ENCODE peak calls at places on chromosomes 7 and 10, in eight cellular contexts. O is prostate gland, Z is ovary, R is uterus, V is stomach, W is H54, Y is heart left ventricle, S is upper lobe of left lung. P is an unnamed sample.

GRCh38 chr7:73521636-73522080 is 435 bp downstream of the BAZ1B start:
- DNase-seq in Y (no peak), Z (no peak), R (no peak), W (peak; percentile 51), O (no peak), V (peak; percentile 61), S (peak; percentile 52), P (no peak)

GRCh38 chr10:113027574-113028392 is 77.7 kb downstream of the TCF7L2 start:
- DNase-seq in V (no peak), R (no peak), Y (no peak), O (no peak), W (no peak), Z (no peak), S (no peak), P (no peak)

GRCh38 chr7:95323410-95324129 is 762 bp downstream of the PON1 start:
- DNase-seq in Z (no peak), S (no peak), W (no peak), O (no peak), Y (no peak), R (no peak), V (no peak), P (no peak)

GRCh38 chr7:155205368-155206285 is 92.1 kb upstream of the INSIG1 start:
- DNase-seq in O (peak; percentile 69), W (peak; percentile 93), Y (peak; percentile 89), R (peak; percentile 83), Z (peak; percentile 27), V (peak; percentile 64), S (peak; percentile 91), P (peak; percentile 96)

GRCh38 chr10:114015708-114016107 is 28.0 kb upstream of the ADRB1 start:
- DNase-seq in V (no peak), O (no peak), Y (no peak), S (no peak), Z (no peak), W (no peak), R (no peak), P (no peak)

GRCh38 chr10:58531084-58531695 is 18.5 kb downstream of the BICC1 start:
- DNase-seq in O (peak; percentile 38), Z (no peak), W (no peak), V (peak; percentile 52), S (peak; percentile 37), R (no peak), Y (peak; percentile 26), P (no peak)

GRCh38 chr7:22109761-22110160 is 164.1 kb upstream of the CDCA7L start:
- DNase-seq in S (peak; percentile 56), V (peak; percentile 51), W (peak; percentile 49), O (no peak), Z (no peak), R (no peak), Y (no peak), P (no peak)

GRCh38 chr10:78931333-78932083 is 137.3 kb upstream of the ZMIZ1 start:
- DNase-seq in Z (peak; percentile 86), Y (peak; percentile 75), W (peak; percentile 93), O (no peak), R (peak; percentile 83), S (no peak), V (peak; percentile 35), P (peak; percentile 77)

GRCh38 chr7:39421251-39421650 is 145.0 kb upstream of the YAE1 start:
- DNase-seq in Z (no peak), W (no peak), R (no peak), O (no peak), S (no peak), Y (no peak), V (no peak), P (no peak)

GRCh38 chr7:4769753-4770152 is 5.7 kb upstream of the AP5Z1 start:
- DNase-seq in V (peak; percentile 39), O (no peak), W (no peak), Z (no peak), R (no peak), Y (no peak), S (no peak), P (no peak)

GRCh38 chr7:149494738-149495368 is 2.8 kb downstream of the ZNF746 start:
- DNase-seq in V (no peak), Y (no peak), W (no peak), Z (no peak), S (no peak), O (no peak), R (no peak), P (no peak)

GRCh38 chr7:140646931-140647647 is 6.5 kb upstream of the DENND2A start:
- DNase-seq in V (no peak), R (peak; percentile 65), Z (no peak), Y (no peak), S (no peak), O (no peak), W (no peak), P (peak; percentile 81)

GRCh38 chr10:79472951-79473350 is 27.5 kb upstream of the ZCCHC24 start:
- DNase-seq in V (no peak), W (no peak), O (no peak), Y (no peak), R (no peak), Z (no peak), S (no peak), P (no peak)

GRCh38 chr10:82922046-82922445 is 1047.1 kb downstream of the NRG3 start:
- DNase-seq in S (no peak), V (no peak), W (no peak), Z (no peak), O (no peak), R (no peak), Y (no peak), P (no peak)

GRCh38 chr7:25851332-25852248 is 300.4 kb upstream of the NFE2L3 start:
- DNase-seq in V (peak; percentile 80), R (peak; percentile 93), O (peak; percentile 85), Z (peak; percentile 84), W (peak; percentile 71), S (peak; percentile 70), Y (peak; percentile 77), P (peak; percentile 87)

GRCh38 chr7:155208681-155209477 is 88.8 kb upstream of the INSIG1 start:
- DNase-seq in Z (no peak), O (no peak), V (no peak), W (peak; percentile 64), S (no peak), R (peak; percentile 61), Y (no peak), P (peak; percentile 79)

GRCh38 chr7:76294344-76295024 is 8.0 kb upstream of the HSPB1 start:
- DNase-seq in W (peak; percentile 77), S (peak; percentile 95), R (peak; percentile 98), Z (peak; percentile 98), O (peak; percentile 96), V (peak; percentile 96), Y (peak; percentile 99), P (peak; percentile 90)

GRCh38 chr7:1884583-1885350 is 214.7 kb downstream of the ELFN1 start:
- DNase-seq in R (no peak), V (no peak), W (peak; percentile 82), Y (peak; percentile 22), Z (no peak), O (no peak), S (no peak), P (no peak)

GRCh38 chr7:101814081-101814995 is 3.1 kb upstream of the CUX1 start:
- DNase-seq in Z (peak; percentile 63), Y (peak; percentile 48), R (peak; percentile 51), V (peak; percentile 69), S (peak; percentile 80), W (peak; percentile 72), O (peak; percentile 34), P (peak; percentile 93)

GRCh38 chr10:84499846-84500245 is 171.5 kb downstream of the CCSER2 start:
- DNase-seq in Y (no peak), V (no peak), W (no peak), R (no peak), S (no peak), O (no peak), Z (no peak), P (no peak)

DNA sequence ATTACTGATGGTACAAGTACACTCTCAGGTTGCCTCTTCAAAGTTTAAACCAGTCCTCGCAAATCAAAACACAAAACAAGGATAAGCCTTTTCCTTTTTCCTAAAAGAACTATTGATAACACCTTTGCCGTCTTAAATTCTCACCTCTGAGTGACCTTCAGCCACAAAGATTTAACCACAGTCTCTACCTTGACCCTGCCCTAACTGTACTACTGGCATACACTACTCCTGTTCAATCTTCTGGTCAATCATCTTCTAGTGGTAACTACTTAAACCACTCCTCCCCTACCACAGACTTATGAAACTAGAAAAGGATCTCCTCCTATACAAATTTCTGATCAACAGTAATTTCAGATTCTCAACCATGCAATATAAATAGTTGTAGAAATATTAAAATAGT is 15.1 kb downstream of the UPF2 start:
- DNase-seq in Z (no peak), Y (no peak), R (no peak), W (no peak), V (no peak), O (no peak), S (no peak), P (no peak)
- TF ChIP-seq POLR2A in Z (no peak), Y (no peak), R (no peak), W (no peak), V (no peak), O (no peak), S (no peak), P (no peak)

DNA sequence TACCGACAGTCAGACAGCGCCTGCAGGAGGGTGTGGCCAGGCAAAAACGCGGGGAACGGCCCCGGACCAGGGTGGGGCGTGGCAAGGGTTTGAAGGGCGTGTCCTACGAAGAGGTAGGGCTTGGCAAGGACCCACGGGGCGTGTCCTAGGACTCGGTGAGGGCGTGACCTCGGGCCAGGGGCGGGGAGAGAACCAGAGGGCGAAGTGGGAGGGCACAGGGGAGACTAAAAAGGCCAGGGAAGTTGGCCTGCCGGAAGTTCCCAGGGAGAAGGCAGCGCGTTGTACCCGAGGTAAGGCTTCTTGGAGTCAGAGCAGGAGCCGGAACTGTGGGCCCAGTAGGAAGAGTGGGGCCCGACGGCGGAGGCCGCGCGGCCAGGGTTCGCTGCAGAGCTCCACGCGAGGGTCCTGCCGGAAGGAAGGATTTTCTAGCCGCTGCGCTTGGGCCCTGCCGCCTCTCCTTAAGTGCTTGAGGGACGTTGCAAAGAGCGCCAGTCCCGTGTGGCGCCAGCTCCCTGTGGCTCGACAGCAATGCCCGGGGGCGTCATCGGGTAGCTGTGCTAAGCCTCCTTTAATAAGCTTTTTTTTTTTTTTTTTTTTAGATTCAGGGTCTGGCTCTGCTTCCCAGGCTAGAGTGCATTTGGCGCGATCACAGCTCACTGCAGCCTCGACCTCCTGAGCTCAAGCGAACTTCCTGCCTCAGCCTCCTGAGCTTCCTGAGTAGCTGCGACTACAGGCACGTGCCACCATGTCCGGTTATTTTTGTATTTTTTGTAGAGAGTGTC is at the start of gene PTER:
- DNase-seq in Y (peak; percentile 98), Z (peak; percentile 80), O (peak; percentile 96), S (peak; percentile 99), V (peak; percentile 100), R (peak; percentile 95), W (peak; percentile 6), P (peak; percentile 99)
- TF ChIP-seq POLR2A in Y (peak; percentile 50), Z (no peak), O (peak; percentile 84), S (peak; percentile 66), V (no peak), R (peak; percentile 62), W (no peak), P (peak; percentile 30)

GRCh38 chr7:43649755-43650274 is 66.9 kb downstream of the STK17A start:
- DNase-seq in R (no peak), W (no peak), S (peak; percentile 56), V (no peak), Z (no peak), Y (no peak), O (no peak), P (peak; percentile 89)
- TF ChIP-seq POLR2A in R (no peak), W (no peak), S (no peak), V (no peak), Z (no peak), Y (no peak), O (no peak), P (peak; percentile 15)

DNA sequence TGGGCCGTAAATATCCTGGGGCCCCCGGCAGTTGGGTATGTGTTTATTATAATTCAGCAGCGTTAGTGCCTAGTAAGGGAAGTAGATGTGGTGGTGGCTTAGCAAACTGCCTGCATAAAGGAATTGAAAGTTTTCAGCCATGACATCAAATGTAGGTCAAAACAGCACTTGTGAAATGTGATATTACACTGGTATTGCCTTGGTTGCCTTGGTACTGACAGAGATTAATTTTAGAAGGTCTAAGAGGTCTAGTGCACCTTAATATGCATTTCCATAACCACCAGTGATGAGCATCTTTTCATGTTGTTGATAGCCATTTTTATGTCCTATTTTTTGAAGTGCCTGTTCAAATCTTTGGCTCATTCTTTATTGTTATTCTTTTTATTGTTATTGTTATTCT is 50.1 kb downstream of the VWC2 start:
- DNase-seq in O (no peak), R (no peak), Y (no peak), V (no peak), Z (no peak), S (no peak), W (no peak), P (no peak)
- TF ChIP-seq POLR2A in O (no peak), R (no peak), Y (no peak), V (no peak), Z (no peak), S (no peak), W (no peak), P (no peak)